ENCODE peak calls at places on chromosomes 12 and 14, in nine cellular contexts. D, V, B, S, O, T, J, K and R are unnamed samples.

GRCh38 chr12:46342562-46343033 is 30.0 kb downstream of the SLC38A2 start:
- DNase-seq in D (peak; percentile 64), V (no peak), B (peak; percentile 66), S (no peak), O (peak; percentile 60), T (no peak), J (peak; percentile 29), K (peak; percentile 60), R (no peak)

GRCh38 chr14:88825503-88825902 is 1.1 kb downstream of the TTC8 start:
- DNase-seq in D (no peak), V (no peak), B (no peak), S (no peak), O (no peak), T (no peak), J (no peak), K (no peak), R (no peak)

GRCh38 chr12:24366514-24366913 is 417.0 kb upstream of the SOX5 start:
- DNase-seq in D (no peak), V (no peak), B (no peak), S (no peak), O (no peak), T (no peak), J (no peak), K (no peak), R (no peak)

GRCh38 chr14:20415723-20416622 is 2.7 kb upstream of the TEP1 start:
- DNase-seq in D (peak; percentile 69), V (no peak), B (peak; percentile 75), S (peak; percentile 35), O (peak; percentile 83), T (no peak), J (no peak), K (peak; percentile 29), R (peak; percentile 4)

GRCh38 chr12:122659579-122659978 is 43.6 kb downstream of the HCAR2 start:
- DNase-seq in D (no peak), V (no peak), B (no peak), S (no peak), O (no peak), T (peak; percentile 80), J (peak; percentile 60), K (peak; percentile 35), R (no peak)

GRCh38 chr12:32431025-32431424 is 31.7 kb downstream of the FGD4 start:
- DNase-seq in D (no peak), V (no peak), B (no peak), S (no peak), O (no peak), T (no peak), J (no peak), K (no peak), R (no peak)

GRCh38 chr12:30796508-30796780 is 41.7 kb upstream of the CAPRIN2 start:
- DNase-seq in D (no peak), V (no peak), B (no peak), S (peak; percentile 41), O (no peak), T (no peak), J (peak; percentile 63), K (peak; percentile 45), R (no peak)

GRCh38 chr14:37246427-37246829 is 48.7 kb downstream of the MIPOL1 start:
- DNase-seq in D (peak; percentile 86), V (no peak), B (peak; percentile 52), S (no peak), O (peak; percentile 52), T (no peak), J (no peak), K (no peak), R (no peak)

GRCh38 chr14:36207500-36207899 is 31.0 kb upstream of the PTCSC3 start:
- DNase-seq in D (peak; percentile 35), V (no peak), B (no peak), S (no peak), O (peak; percentile 3), T (no peak), J (no peak), K (no peak), R (no peak)
- TF ChIP-seq CTCF in D (peak; percentile 53), V (no peak), B (no peak), S (no peak), O (no peak), T (no peak), J (peak; percentile 29), K (peak; percentile 16), R (no peak)

GRCh38 chr14:23056956-23057756 is at the start of gene CDH24:
- DNase-seq in D (no peak), V (peak; percentile 86), B (peak; percentile 62), S (peak; percentile 80), O (peak; percentile 84), T (no peak), J (peak; percentile 79), K (peak; percentile 82), R (peak; percentile 47)
- TF ChIP-seq POLR2A in D (no peak), V (no peak), B (peak; percentile 65), S (no peak), O (no peak), T (no peak), J (no peak), K (no peak), R (no peak)

DNA sequence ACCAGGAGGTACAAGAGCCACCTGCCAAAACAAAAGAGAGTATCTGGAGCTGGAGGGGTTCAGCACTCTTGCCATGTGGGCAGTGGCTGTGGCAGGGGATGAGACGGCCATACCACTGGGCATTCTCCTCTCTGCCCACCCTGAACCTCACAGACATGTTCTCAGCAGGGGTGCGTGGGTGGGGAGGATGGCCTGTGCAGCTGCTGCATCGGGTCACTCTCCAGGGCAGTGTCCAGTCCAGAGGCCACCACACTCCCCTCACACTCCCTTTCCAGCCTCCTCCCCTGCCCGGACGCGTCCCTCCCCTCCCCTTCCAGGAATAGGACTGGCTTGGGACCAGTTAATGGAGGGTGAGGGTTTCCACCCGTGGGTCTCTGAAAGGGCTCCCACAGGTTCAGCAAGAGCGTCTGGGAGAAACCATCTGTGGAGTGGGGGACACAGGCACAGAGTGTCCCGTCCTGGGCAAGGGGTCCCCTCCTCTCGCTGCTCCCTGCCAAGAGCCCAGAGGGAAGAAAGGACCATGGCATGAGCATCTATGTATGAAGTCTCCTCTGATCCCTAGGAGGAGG is 501 bp downstream of the C1R start:
- DNase-seq in D (no peak), V (peak; percentile 79), B (no peak), S (peak; percentile 76), O (no peak), T (no peak), J (peak; percentile 62), K (no peak), R (peak; percentile 89)
- H3K4me3 ChIP-seq in D (peak overlapping the region; percentile 68), V (peak overlapping the region; percentile 52), B (no peak overlapping the region), S (peak overlapping the region; percentile 64), O (no peak overlapping the region), T (peak overlapping the region; percentile 63), J (peak overlapping the region; percentile 15), K (no peak overlapping the region), R (peak overlapping the region; percentile 29)

GRCh38 chr14:54366726-54367707 is 29.8 kb upstream of the CDKN3 start:
- DNase-seq in D (peak; percentile 84), V (no peak), B (peak; percentile 69), S (no peak), O (peak; percentile 58), T (no peak), J (peak; percentile 35), K (peak; percentile 52), R (no peak)
- TF ChIP-seq CTCF in D (peak; percentile 79), V (no peak), B (peak; percentile 59), S (no peak), O (peak; percentile 59), T (peak; percentile 28), J (peak; percentile 37), K (peak; percentile 19), R (no peak)